ENCODE peak calls at places on chromosomes 13 and 19, in five cellular contexts. B, K, V, N and U are unnamed samples.
A peak's percentile ranks its signal among the peaks of the same experiment; 100 is the strongest.

GRCh38 chr13:75628811-75629210 is 7.3 kb upstream of the LMO7 start:
- DNase-seq in N (no peak), V (no peak), B (no peak), K (no peak), U (no peak)

GRCh38 chr13:111644750-111645149 is 324.3 kb downstream of the TEX29 start:
- DNase-seq in N (no peak), V (no peak), K (no peak), B (no peak), U (no peak)

GRCh38 chr13:38804536-38804935 is 117.7 kb downstream of the FREM2 start:
- DNase-seq in B (no peak), K (no peak), N (no peak), V (no peak), U (peak; percentile 10)

GRCh38 chr19:54515156-54515555 is 12.5 kb downstream of the LAIR2 start:
- DNase-seq in N (no peak), V (no peak), K (no peak), B (no peak), U (no peak)

GRCh38 chr19:14250870-14251269 is 44.9 kb upstream of the ADGRL1 start:
- DNase-seq in K (no peak), N (no peak), B (no peak), V (no peak), U (no peak)

GRCh38 chr13:23799945-23800344 is 89.3 kb downstream of the MIPEP start:
- DNase-seq in N (no peak), V (no peak), B (no peak), K (no peak), U (no peak)

GRCh38 chr19:48297975-48298374 is 27.4 kb upstream of the EMP3 start:
- DNase-seq in B (no peak), V (no peak), N (no peak), K (no peak), U (no peak)

GRCh38 chr19:45848922-45849321 is 14.0 kb downstream of the SYMPK start:
- DNase-seq in V (no peak), K (no peak), N (no peak), B (no peak), U (no peak)

GRCh38 chr13:101305981-101306411 is 110.3 kb downstream of the NALCN start:
- DNase-seq in B (no peak), N (no peak), K (no peak), V (no peak), U (no peak)

GRCh38 chr19:37979547-37980082 is 72.6 kb downstream of the SIPA1L3 start:
- DNase-seq in N (no peak), K (no peak), V (no peak), B (no peak), U (peak; percentile 92)

GRCh38 chr19:2446390-2446789 is 10.4 kb downstream of the LMNB2 start:
- DNase-seq in N (no peak), B (peak; percentile 11), V (no peak), K (no peak), U (no peak)

GRCh38 chr19:718251-719024 is 9.7 kb downstream of the PALM start:
- DNase-seq in N (no peak), V (no peak), K (no peak), B (no peak), U (no peak)

GRCh38 chr19:2302319-2303208 is 5.4 kb downstream of the LINGO3 start:
- DNase-seq in K (peak; percentile 56), N (no peak), V (peak; percentile 62), B (no peak), U (no peak)

GRCh38 chr13:99501952-99502310 is 659 bp downstream of the TM9SF2 start:
- DNase-seq in V (peak; percentile 66), N (no peak), B (no peak), K (no peak), U (no peak)

GRCh38 chr19:436413-436950 is 24.4 kb downstream of the SHC2 start:
- DNase-seq in N (no peak), K (no peak), B (no peak), V (no peak), U (no peak)

GRCh38 chr13:77784531-77784930 is 87.0 kb downstream of the SLAIN1 start:
- DNase-seq in B (no peak), N (no peak), K (no peak), V (no peak), U (no peak)

GRCh38 chr13:77774181-77774580 is 76.7 kb downstream of the SLAIN1 start:
- DNase-seq in K (no peak), V (no peak), N (no peak), B (no peak), U (no peak)

GRCh38 chr13:77776704-77777103 is 79.2 kb downstream of the SLAIN1 start:
- DNase-seq in K (no peak), V (no peak), N (no peak), B (no peak), U (no peak)

GRCh38 chr13:77781804-77782203 is 84.3 kb downstream of the SLAIN1 start:
- DNase-seq in N (no peak), V (no peak), B (no peak), K (peak; percentile 18), U (no peak)

DNA sequence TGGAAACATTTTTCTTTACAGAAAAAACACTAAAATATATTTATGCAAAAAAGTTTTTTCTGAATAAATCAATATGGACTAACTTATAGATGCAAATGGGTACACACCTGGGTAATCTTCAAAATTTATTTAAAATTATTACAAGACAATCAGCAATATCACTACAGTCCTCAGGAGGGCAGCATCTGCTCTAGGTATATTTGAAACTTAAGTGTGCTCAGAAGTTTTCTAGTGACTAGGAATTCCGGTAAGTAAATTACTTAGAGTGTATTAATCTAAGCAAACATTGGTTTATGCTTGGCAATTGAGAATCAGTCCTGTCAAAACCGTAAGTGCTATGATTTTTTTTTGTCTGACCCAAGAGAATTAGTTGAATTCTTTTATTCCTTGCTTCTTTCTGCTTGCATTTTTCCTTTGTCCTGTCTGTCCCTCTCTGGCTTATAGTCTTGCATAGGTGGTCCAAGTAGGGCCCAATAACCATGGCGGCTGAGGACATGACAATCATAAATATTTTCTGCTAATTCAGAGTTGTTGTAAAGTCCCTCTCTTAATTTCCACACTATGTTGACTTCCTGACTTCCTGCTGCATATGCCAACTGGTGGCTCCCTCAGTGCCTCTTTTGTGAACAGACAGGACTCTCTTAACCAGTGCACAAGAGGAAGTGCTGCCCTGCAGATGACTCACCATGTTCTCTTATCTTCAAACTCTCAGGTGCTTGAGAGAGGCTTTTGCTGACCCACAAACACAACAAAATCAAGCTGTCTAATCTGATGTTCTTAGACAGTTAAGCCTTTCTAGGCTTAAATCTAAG is 82.2 kb downstream of the SLAIN1 start:
- DNase-seq in K (no peak), B (no peak), N (peak; percentile 18), V (no peak), U (peak; percentile 26)
- H3K27ac ChIP-seq in K (no peak overlapping the region), B (no peak overlapping the region), N (no peak overlapping the region), V (no peak overlapping the region), U (no peak overlapping the region)

GRCh38 chr13:109331898-109332297 is 454.5 kb downstream of the IRS2 start:
- DNase-seq in N (no peak), B (no peak), K (no peak), V (no peak), U (no peak)

GRCh38 chr13:109336730-109337129 is 449.7 kb downstream of the IRS2 start:
- DNase-seq in B (no peak), V (no peak), K (no peak), N (no peak), U (peak; percentile 4)

GRCh38 chr13:109330941-109331340 is 455.4 kb downstream of the IRS2 start:
- DNase-seq in V (no peak), B (no peak), K (no peak), N (no peak), U (no peak)

GRCh38 chr13:109332501-109333499 is 453.6 kb downstream of the IRS2 start:
- DNase-seq in K (no peak), N (no peak), B (no peak), V (no peak), U (no peak)

DNA sequence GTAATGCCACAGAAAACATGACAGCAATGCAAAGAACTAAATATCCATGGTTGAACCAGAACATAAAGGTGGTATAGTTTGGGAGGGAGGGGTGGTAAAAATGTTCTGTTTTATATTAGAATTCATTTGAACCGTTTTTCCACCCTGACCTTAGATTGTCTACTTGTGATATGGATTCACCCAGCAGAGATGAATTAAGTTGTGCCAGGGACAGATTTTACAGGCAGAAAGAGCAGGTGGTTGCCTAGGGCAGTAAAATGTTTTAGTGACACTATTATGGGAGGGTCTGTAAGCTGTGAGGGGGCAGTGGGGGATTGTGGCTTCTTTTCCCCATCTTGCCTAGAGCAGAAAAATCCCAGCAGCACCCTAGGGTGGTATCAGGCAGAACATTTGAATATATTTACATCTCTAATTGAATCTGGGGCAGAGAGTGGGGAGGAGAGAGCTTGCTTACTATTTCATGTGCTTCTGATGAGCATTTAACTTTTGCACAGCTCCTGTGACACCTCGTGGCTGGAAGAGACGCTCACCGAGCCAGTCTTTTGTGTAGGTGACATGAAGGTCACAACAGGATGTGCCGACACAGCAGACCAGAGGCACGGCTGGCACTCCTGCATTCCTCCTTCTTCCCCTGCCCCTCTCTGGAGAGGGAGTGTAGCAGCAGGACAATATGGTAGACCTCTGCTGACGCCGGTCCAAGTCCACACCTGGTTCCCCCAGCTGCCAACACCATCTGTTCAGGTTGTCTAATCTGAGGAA is 452.3 kb downstream of the IRS2 start:
- DNase-seq in N (no peak), B (no peak), V (no peak), K (no peak), U (no peak)
- TF ChIP-seq CTCF in N (no peak), B (no peak), V (no peak), K (peak; percentile 47), U (no peak)

GRCh38 chr13:48070942-48071341 is 24.0 kb downstream of the MED4 start:
- DNase-seq in B (no peak), N (no peak), V (no peak), K (no peak), U (no peak)

GRCh38 chr13:48069573-48069972 is 25.3 kb downstream of the MED4 start:
- DNase-seq in V (no peak), K (no peak), B (no peak), N (no peak), U (no peak)

GRCh38 chr13:48068952-48069351 is 26.0 kb downstream of the MED4 start:
- DNase-seq in B (no peak), N (no peak), V (no peak), K (no peak), U (no peak)

GRCh38 chr13:48068036-48068435 is 26.9 kb downstream of the MED4 start:
- DNase-seq in B (no peak), N (no peak), V (no peak), K (no peak), U (no peak)

DNA sequence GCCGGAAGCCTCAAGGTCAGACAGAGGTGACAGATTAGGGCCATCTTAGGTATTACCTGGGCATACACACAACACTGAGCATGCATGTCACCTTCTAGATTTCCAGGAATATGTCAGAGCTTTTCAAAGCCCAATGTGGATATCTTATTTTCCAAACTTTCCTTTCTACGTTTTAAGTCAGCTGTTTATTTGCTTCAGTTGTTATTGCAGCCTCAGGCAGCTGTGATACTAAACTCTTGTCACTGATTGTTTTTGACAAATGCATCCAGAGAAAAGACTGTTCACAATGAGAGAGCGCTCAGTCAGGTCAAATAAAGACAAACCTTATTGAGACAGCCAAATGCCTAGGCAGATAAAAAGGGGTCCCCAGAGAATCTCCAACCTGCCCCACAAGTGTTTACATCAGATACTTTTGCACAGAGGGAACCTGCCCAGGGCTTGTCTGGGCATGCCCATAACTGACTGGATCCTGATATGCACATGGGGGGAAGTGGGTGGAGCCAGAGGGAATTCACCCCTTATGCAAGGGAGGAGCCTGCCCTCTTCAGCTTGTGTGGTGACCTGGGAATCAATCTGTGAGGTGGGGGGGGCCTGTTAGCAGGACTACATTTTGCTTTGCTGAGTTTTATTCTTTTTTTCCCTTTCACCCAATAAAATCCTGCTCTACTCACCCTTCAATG is 28.5 kb downstream of the MED4 start:
- DNase-seq in N (no peak), V (no peak), K (no peak), B (peak; percentile 1), U (peak; percentile 67)
- H3K27ac ChIP-seq in N (peak overlapping the region; percentile 62), V (no peak overlapping the region), K (no peak overlapping the region), B (no peak overlapping the region), U (peak overlapping the region; percentile 52)

GRCh38 chr13:114151565-114152284 is 19.3 kb upstream of the RASA3 start:
- DNase-seq in B (peak; percentile 59), N (peak; percentile 53), V (no peak), K (no peak), U (peak; percentile 84)
- TF ChIP-seq CTCF in B (no peak), N (no peak), V (no peak), K (peak; percentile 12), U (no peak)